ENCODE peak calls at places on chromosomes 2 and 18, in six cellular contexts. P is OCI-LY7, J is aorta, R is T-helper 17 cell, S is AG04450, V is lower lobe of right lung. E is an unnamed sample. For H3K9me3, the result is how much of the 10 kb centered on the place peaks cover.

GRCh38 chr2:54936766-54937165 is 113.5 kb downstream of the RTN4 start:
- DNase-seq in S (no peak), P (no peak), J (no peak), R (no peak), V (no peak), E (no peak)

GRCh38 chr18:26133652-26134051 is at the start of gene PSMA8:
- DNase-seq in P (no peak), R (peak), V (no peak), J (peak), S (no peak), E (peak)

GRCh38 chr18:13525381-13526029 is 200.9 kb downstream of the FAM210A start:
- DNase-seq in P (no peak), R (no peak), J (no peak), V (no peak), S (no peak), E (no peak)

GRCh38 chr2:75146903-75147332 is 52.4 kb downstream of the TACR1 start:
- DNase-seq in P (no peak), V (no peak), R (no peak), J (peak), S (no peak), E (no peak)

GRCh38 chr2:60806595-60806987 is 50.5 kb downstream of the PAPOLG start:
- DNase-seq in R (no peak), P (no peak), J (no peak), S (no peak), V (no peak), E (no peak)

GRCh38 chr18:77254711-77255110 is 5.1 kb downstream of the GALR1 start:
- DNase-seq in R (no peak), P (no peak), V (no peak), S (no peak), J (no peak), E (no peak)

GRCh38 chr2:28751956-28752607 is 452 bp downstream of the PPP1CB start:
- DNase-seq in S (no peak), P (peak), J (peak), R (no peak), V (no peak), E (peak)

GRCh38 chr2:240319221-240319854 is 116.1 kb upstream of the GPC1 start:
- DNase-seq in V (no peak), P (no peak), J (no peak), S (no peak), R (no peak), E (no peak)

GRCh38 chr2:10208736-10209135 is 86.2 kb downstream of the RRM2 start:
- DNase-seq in P (no peak), R (no peak), V (no peak), S (no peak), J (no peak), E (no peak)

GRCh38 chr2:32945286-32945685 is 1.5 kb upstream of the LTBP1 start:
- DNase-seq in J (no peak), V (no peak), S (no peak), P (no peak), R (no peak), E (no peak)

GRCh38 chr2:8608411-8608954 is 73.4 kb upstream of the ID2 start:
- DNase-seq in J (no peak), S (no peak), V (no peak), P (no peak), R (no peak), E (no peak)

GRCh38 chr2:217521820-217522219 is 481.0 kb downstream of the TNS1 start:
- DNase-seq in S (no peak), J (no peak), R (no peak), V (no peak), P (no peak), E (no peak)
- H3K9me3 ChIP-seq in S (under half), J (under half), R (under half), V (under half), P (under half), E (under half)

DNA sequence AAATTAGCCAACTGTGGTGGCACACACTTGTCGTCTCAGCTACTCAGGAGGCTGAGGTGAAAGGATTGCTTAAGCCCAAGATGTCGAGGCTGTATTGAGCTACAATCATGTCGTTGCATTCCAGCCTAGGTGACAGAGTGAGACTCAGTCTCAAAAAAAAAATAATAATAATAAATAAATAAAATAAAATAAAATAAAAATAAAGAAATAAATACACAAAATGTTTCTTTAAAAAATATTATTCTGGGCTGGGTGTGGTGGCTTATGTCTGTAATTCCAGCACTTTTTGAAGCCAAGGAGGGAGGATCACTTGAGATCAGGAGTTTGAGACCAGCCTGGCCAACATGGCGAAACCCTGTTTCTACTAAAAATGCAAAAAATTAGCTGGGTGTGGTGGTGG is 272.8 kb downstream of the AGPS start:
- DNase-seq in P (no peak), S (no peak), V (no peak), R (no peak), J (no peak), E (no peak)
- H3K9me3 ChIP-seq in P (under half), S (under half), V (under half), R (under half), J (under half), E (under half)

GRCh38 chr2:121504316-121504715 is 26.4 kb upstream of the RNU4ATAC start:
- DNase-seq in J (no peak), S (no peak), P (no peak), V (no peak), R (no peak), E (no peak)

GRCh38 chr2:121502246-121502645 is 28.4 kb upstream of the RNU4ATAC start:
- DNase-seq in V (no peak), R (no peak), J (no peak), S (no peak), P (no peak), E (no peak)

GRCh38 chr2:121501070-121501469 is 29.6 kb upstream of the RNU4ATAC start:
- DNase-seq in R (no peak), J (no peak), S (no peak), P (no peak), V (no peak), E (no peak)

GRCh38 chr2:121502781-121503180 is 27.9 kb upstream of the RNU4ATAC start:
- DNase-seq in S (no peak), J (no peak), V (no peak), P (no peak), R (no peak), E (no peak)

GRCh38 chr2:121501554-121501953 is 29.1 kb upstream of the RNU4ATAC start:
- DNase-seq in R (no peak), J (no peak), P (no peak), S (no peak), V (no peak), E (no peak)
- H3K9me3 ChIP-seq in R (under half), J (under half), P (under half), S (under half), V (under half), E (under half)

DNA sequence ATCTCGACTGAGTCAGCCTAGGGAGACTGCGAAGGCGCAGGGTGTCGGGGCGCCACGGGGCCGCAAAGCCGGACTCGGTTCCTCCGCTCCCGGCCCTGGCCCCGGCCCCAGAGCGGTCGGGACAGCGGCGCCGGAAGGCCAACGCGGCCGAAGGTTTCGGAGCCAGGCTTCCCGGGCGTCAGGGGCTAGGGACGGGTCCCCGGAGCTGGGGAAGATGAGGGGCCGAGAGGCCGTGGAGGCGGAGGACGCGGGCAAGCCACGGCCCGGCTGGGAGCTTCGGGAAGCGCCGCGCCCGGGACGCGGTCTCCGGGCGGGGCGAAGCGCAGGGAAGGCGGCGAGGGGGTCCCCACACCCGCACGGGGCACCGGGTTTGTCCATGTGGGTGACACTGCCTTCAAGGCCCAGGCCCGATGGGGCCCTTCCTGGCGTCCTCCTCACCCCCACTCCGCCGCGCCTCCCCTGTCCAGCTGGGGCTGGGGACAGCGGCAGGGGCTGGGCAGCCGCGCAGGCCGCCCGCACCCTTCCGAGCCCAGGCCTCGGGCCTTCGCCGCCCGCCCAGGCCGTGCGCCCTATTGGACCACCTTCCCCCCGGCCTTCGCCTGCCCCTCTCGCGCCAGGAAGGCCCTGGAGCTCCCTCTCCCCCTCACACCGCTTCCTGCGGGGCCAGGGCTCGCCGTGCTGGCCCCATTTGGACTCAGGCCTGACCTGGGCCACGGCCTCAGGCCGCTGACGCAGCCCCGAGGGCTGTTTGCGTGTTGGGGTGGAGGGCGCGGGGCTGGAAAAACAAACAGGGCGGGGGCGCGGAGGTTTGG is 12.6 kb upstream of the SIX3 start:
- DNase-seq in S (no peak), R (no peak), V (no peak), J (no peak), P (no peak), E (no peak)
- H3K9me3 ChIP-seq in S (under half), R (under half), V (under half), J (under half), P (under half), E (under half)

GRCh38 chr2:165007162-165007744 is 51.9 kb upstream of the SLC38A11 start:
- DNase-seq in V (no peak), R (no peak), S (no peak), P (no peak), J (no peak), E (no peak)

GRCh38 chr2:165008916-165009315 is 53.6 kb upstream of the SLC38A11 start:
- DNase-seq in R (no peak), P (no peak), V (no peak), S (no peak), J (no peak), E (no peak)

GRCh38 chr2:165011199-165011598 is 55.9 kb upstream of the SLC38A11 start:
- DNase-seq in J (no peak), S (no peak), R (no peak), P (no peak), V (no peak), E (no peak)

GRCh38 chr2:165009466-165009865 is 54.1 kb upstream of the SLC38A11 start:
- DNase-seq in R (no peak), P (no peak), V (no peak), J (no peak), S (no peak), E (no peak)

DNA sequence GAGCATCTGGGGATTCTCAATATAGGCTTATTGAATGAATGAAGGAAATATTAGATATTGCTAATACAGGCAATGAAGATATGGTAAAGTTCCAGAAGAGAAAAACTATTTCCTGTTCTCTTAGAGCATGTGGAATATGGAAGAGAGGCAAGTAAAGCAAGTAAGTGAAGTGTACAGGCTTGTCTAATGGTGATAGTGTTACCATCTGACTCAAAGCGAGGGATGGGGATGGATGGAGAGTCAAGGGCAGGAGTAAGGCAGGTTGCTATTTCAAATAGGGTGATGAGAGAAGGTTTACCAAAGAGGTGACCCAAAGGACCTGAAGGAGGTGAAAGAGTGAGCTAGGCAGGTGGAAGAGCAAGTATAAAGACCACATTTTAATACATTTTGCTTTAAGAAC is 55.2 kb upstream of the SLC38A11 start:
- DNase-seq in P (no peak), S (no peak), R (no peak), V (no peak), J (no peak), E (no peak)
- H3K9me3 ChIP-seq in P (under half), S (under half), R (under half), V (under half), J (under half), E (under half)